ENCODE peak calls at places on chromosomes 11 and 22, in four cellular contexts. One of them, this sample, is unnamed.
A peak's percentile ranks its signal among the peaks of the same experiment; 100 is the strongest.

GRCh38 chr11:45212566-45213315 is 66.3 kb downstream of the PRDM11 start:
- DNase-seq in body of pancreas: no peak
- DNase-seq in aorta: no peak
- DNase-seq in heart right ventricle: no peak
- DNase-seq in this sample: no peak

GRCh38 chr11:72951193-72951592 is 137.0 kb downstream of the ATG16L2 start:
- DNase-seq in body of pancreas: no peak
- DNase-seq in aorta: no peak
- DNase-seq in heart right ventricle: no peak
- DNase-seq in this sample: no peak

GRCh38 chr11:26623076-26623666 is 51.1 kb upstream of the MUC15 start:
- DNase-seq in body of pancreas: no peak
- DNase-seq in aorta: no peak
- DNase-seq in heart right ventricle: no peak
- DNase-seq in this sample: no peak

GRCh38 chr11:61954106-61955030 is 4.2 kb downstream of the BEST1 start:
- DNase-seq in body of pancreas: no peak
- DNase-seq in aorta: no peak
- DNase-seq in heart right ventricle: no peak
- DNase-seq in this sample: no peak

GRCh38 chr11:119483341-119483880 is 60.4 kb upstream of the THY1 start:
- DNase-seq in body of pancreas: peak; percentile 9
- DNase-seq in aorta: peak; percentile 26
- DNase-seq in heart right ventricle: no peak
- DNase-seq in this sample: no peak

GRCh38 chr11:720017-720641 is 14.1 kb downstream of the EPS8L2 start:
- DNase-seq in body of pancreas: no peak
- DNase-seq in aorta: no peak
- DNase-seq in heart right ventricle: no peak
- DNase-seq in this sample: no peak

GRCh38 chr11:48107188-48107704 is 109.4 kb upstream of the OR4B1 start:
- DNase-seq in body of pancreas: no peak
- DNase-seq in aorta: no peak
- DNase-seq in heart right ventricle: no peak
- DNase-seq in this sample: no peak

GRCh38 chr11:73652856-73653559 is 6.6 kb downstream of the PLEKHB1 start:
- DNase-seq in body of pancreas: no peak
- DNase-seq in aorta: no peak
- DNase-seq in heart right ventricle: no peak
- DNase-seq in this sample: no peak

GRCh38 chr11:5618807-5619206 is 6.0 kb upstream of the TRIM34 start:
- DNase-seq in body of pancreas: no peak
- DNase-seq in aorta: no peak
- DNase-seq in heart right ventricle: no peak
- DNase-seq in this sample: no peak

GRCh38 chr11:12017243-12017678 is 8.8 kb upstream of the DKK3 start:
- DNase-seq in body of pancreas: no peak
- DNase-seq in aorta: no peak
- DNase-seq in heart right ventricle: peak; percentile 38
- DNase-seq in this sample: no peak

GRCh38 chr11:125583496-125583895 is 9.2 kb upstream of the STT3A start:
- DNase-seq in body of pancreas: no peak
- DNase-seq in aorta: no peak
- DNase-seq in heart right ventricle: no peak
- DNase-seq in this sample: no peak

GRCh38 chr11:47980093-47980906 is at the start of gene PTPRJ:
- DNase-seq in body of pancreas: peak; percentile 70
- DNase-seq in aorta: peak; percentile 74
- DNase-seq in heart right ventricle: peak; percentile 46
- DNase-seq in this sample: peak; percentile 81

GRCh38 chr11:20208622-20209090 is 48.4 kb upstream of the DBX1 start:
- DNase-seq in body of pancreas: no peak
- DNase-seq in aorta: no peak
- DNase-seq in heart right ventricle: no peak
- DNase-seq in this sample: no peak

GRCh38 chr11:104870910-104871309 is 27.4 kb downstream of the CASP12 start:
- DNase-seq in body of pancreas: no peak
- DNase-seq in aorta: no peak
- DNase-seq in heart right ventricle: no peak
- DNase-seq in this sample: no peak

GRCh38 chr11:107916671-107917241 is 11.5 kb upstream of the RAB39A start:
- DNase-seq in body of pancreas: no peak
- DNase-seq in aorta: no peak
- DNase-seq in heart right ventricle: no peak
- DNase-seq in this sample: no peak

GRCh38 chr11:82229346-82229745 is 504.3 kb downstream of the FAM181B start:
- DNase-seq in body of pancreas: no peak
- DNase-seq in aorta: no peak
- DNase-seq in heart right ventricle: no peak
- DNase-seq in this sample: no peak

GRCh38 chr11:130725417-130726233 is 190.7 kb downstream of the SNX19 start:
- DNase-seq in body of pancreas: no peak
- DNase-seq in aorta: no peak
- DNase-seq in heart right ventricle: no peak
- DNase-seq in this sample: no peak

GRCh38 chr11:110529043-110529442 is 99.3 kb downstream of the FDX1 start:
- DNase-seq in body of pancreas: no peak
- DNase-seq in aorta: no peak
- DNase-seq in heart right ventricle: no peak
- DNase-seq in this sample: no peak

GRCh38 chr22:47032091-47032943 is 269.9 kb downstream of the TBC1D22A start:
- DNase-seq in body of pancreas: peak; percentile 86
- DNase-seq in aorta: peak; percentile 33
- DNase-seq in heart right ventricle: no peak
- DNase-seq in this sample: peak; percentile 38

GRCh38 chr22:27749597-27750225 is 51.8 kb downstream of the MN1 start:
- DNase-seq in body of pancreas: no peak
- DNase-seq in aorta: peak; percentile 62
- DNase-seq in heart right ventricle: no peak
- DNase-seq in this sample: peak; percentile 8

GRCh38 chr11:40425168-40425567 is 1034.3 kb downstream of the LRRC4C start:
- DNase-seq in body of pancreas: no peak
- DNase-seq in aorta: no peak
- DNase-seq in heart right ventricle: no peak
- DNase-seq in this sample: no peak

DNA sequence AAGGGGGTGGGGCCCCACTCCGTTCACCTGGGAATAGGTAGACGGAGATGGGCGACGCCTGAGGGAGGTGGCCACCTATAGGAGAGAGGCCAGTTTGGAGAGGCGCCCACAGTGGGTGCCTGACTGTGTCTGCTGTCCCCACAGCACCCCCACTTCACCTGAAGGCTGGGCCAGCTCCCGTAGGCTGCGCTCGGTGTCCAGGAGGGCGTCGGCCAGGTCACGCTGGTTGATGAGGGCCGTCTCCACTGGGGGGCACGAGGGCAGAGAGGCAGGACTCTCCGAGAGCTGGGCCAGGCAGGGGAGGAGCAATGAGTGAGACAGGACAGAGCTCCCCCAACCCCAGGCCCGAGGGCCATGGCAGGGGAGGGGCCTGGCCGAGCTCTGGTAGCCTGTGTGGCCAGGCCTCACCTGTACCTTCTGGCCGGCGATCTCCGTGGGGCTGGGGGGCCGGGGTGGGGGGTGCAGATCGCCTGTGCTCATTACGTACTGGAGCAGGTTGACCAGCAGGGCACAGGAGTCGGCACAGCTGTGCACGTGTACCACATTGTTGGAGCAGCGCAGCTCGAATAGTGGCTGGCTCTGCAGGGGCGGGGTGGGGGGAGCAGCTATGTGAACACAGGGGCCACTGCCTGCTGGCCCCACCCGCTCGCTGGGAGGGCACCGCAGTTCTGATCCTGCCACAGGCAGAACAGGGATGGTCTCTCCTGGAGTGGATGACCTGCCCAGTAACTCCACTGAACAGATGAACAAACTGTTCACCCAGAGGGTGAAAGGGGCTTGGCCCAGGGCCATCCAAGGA is 14.7 kb downstream of the ATG2A start:
- DNase-seq in body of pancreas: no peak
- DNase-seq in aorta: no peak
- DNase-seq in heart right ventricle: no peak
- DNase-seq in this sample: no peak
- H3K36me3 ChIP-seq in body of pancreas: peaks cover 3% of the 10 kb centered on the region
- H3K36me3 ChIP-seq in aorta: peaks cover 13% of the 10 kb centered on the region
- H3K36me3 ChIP-seq in heart right ventricle: peaks cover 73% of the 10 kb centered on the region
- H3K36me3 ChIP-seq in this sample: peaks cover 65% of the 10 kb centered on the region

DNA sequence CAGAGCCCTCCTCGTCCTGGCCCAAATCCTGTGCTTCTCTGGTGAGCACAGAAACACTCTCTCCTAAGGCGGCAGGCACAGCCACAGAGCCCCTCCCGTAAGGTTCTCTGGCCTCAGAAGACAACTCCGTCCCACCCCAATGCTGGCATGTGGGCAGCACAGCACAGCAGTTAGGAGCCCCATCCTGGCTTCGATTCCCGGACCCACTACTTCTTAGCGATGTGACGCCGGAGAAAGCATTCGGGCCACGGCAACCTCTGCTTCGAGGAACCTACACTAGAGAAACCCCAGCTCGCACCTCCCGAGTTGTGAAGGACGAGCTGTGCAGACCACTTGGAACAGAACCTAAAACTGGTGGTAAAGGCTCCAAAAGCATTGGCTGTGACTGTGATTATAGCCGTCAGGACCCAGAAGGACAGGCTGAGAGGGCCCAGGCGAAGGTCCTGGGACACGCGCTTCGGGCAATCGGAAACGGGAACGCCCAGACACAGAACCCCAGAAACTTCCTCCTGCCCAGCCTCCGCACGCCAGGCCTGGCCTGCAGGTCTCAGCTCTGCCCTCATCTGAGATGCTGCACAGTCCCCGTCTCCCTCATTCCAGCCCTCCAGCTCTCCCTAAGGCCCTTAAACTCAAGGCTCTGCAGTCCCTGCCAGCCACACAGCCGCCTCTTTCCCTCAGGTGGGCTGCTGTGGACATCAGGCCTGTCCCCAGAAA is 26.6 kb downstream of the IGSF9B start:
- DNase-seq in body of pancreas: no peak
- DNase-seq in aorta: no peak
- DNase-seq in heart right ventricle: no peak
- DNase-seq in this sample: no peak
- H3K36me3 ChIP-seq in body of pancreas: no peaks in the 10 kb centered on the region
- H3K36me3 ChIP-seq in aorta: peaks cover 6% of the 10 kb centered on the region
- H3K36me3 ChIP-seq in heart right ventricle: peaks cover 7% of the 10 kb centered on the region
- H3K36me3 ChIP-seq in this sample: no peaks in the 10 kb centered on the region

GRCh38 chr22:30865656-30866055 is 102.9 kb downstream of the MORC2 start:
- DNase-seq in body of pancreas: no peak
- DNase-seq in aorta: peak; percentile 26
- DNase-seq in heart right ventricle: no peak
- DNase-seq in this sample: no peak
- H3K36me3 ChIP-seq in body of pancreas: no peaks in the 10 kb centered on the region
- H3K36me3 ChIP-seq in aorta: no peaks in the 10 kb centered on the region
- H3K36me3 ChIP-seq in heart right ventricle: no peaks in the 10 kb centered on the region
- H3K36me3 ChIP-seq in this sample: no peaks in the 10 kb centered on the region

GRCh38 chr22:34294986-34295385 is 374.7 kb upstream of the LARGE1 start:
- DNase-seq in body of pancreas: no peak
- DNase-seq in aorta: no peak
- DNase-seq in heart right ventricle: no peak
- DNase-seq in this sample: no peak
- H3K36me3 ChIP-seq in body of pancreas: no peaks in the 10 kb centered on the region
- H3K36me3 ChIP-seq in aorta: no peaks in the 10 kb centered on the region
- H3K36me3 ChIP-seq in heart right ventricle: no peaks in the 10 kb centered on the region
- H3K36me3 ChIP-seq in this sample: no peaks in the 10 kb centered on the region

DNA sequence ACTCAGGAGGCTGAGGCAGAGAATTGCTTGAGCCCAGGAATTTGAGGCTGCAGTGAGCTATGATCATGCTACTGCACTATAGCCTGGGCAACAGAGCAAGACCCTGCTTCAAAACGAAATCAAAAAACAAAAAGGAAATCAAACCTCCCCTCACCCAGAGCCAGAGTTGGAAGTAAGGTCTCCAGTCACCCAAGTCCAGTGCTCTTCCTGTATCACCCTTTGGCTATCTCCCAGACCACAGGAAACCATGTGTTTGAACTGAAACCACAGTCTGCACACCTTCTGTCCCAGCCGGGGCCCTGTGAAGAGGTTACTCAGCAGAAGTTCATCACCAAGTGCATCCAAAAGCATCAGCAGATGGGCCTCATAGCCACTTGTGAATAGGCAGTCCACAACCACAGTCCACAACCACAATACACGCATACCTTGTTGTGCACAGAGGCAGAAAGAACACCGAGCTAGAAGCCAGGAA is 4.6 kb downstream of the MYH9 start:
- DNase-seq in body of pancreas: peak; percentile 56
- DNase-seq in aorta: no peak
- DNase-seq in heart right ventricle: no peak
- DNase-seq in this sample: no peak
- H3K36me3 ChIP-seq in body of pancreas: no peaks in the 10 kb centered on the region
- H3K36me3 ChIP-seq in aorta: no peaks in the 10 kb centered on the region
- H3K36me3 ChIP-seq in heart right ventricle: peaks cover 11% of the 10 kb centered on the region
- H3K36me3 ChIP-seq in this sample: no peaks in the 10 kb centered on the region

This sample was measured in thyroid gland.